ENCODE peak calls at places on chromosomes 2 and 18, in nine cellular contexts. Q is cardiac fibroblast, R is right atrium auricular region, J is transverse colon, D is adrenal gland, W is GM06990, Y is foreskin fibroblast, H is AG10803, O is SK-N-SH. T is an unnamed sample.

GRCh38 chr18:3775996-3776395 is 326.0 kb downstream of the TGIF1 start:
- DNase-seq in Y (no peak), W (no peak), Q (no peak), D (no peak), H (no peak), R (no peak), J (no peak), O (no peak), T (no peak)

GRCh38 chr2:66683599-66683998 is 248.7 kb downstream of the MEIS1 start:
- DNase-seq in O (no peak), Y (no peak), H (no peak), W (no peak), Q (no peak), R (no peak), D (peak), J (no peak), T (no peak)

GRCh38 chr2:189188446-189188845 is 8.9 kb upstream of the COL5A2 start:
- DNase-seq in Y (no peak), R (no peak), O (no peak), D (no peak), H (no peak), Q (no peak), J (no peak), W (no peak), T (no peak)

GRCh38 chr2:227862741-227863588 is 8.5 kb upstream of the DAW1 start:
- DNase-seq in R (peak), H (peak), D (peak), O (no peak), J (no peak), Q (peak), Y (peak), W (no peak), T (peak)

GRCh38 chr2:27596627-27597026 is 13.8 kb downstream of the ZNF512 start:
- DNase-seq in J (no peak), H (no peak), Q (no peak), D (no peak), O (no peak), R (no peak), W (no peak), Y (peak), T (no peak)

GRCh38 chr2:164495491-164496223 is 125.6 kb downstream of the GRB14 start:
- DNase-seq in O (peak), D (no peak), R (no peak), H (peak), Y (peak), J (no peak), Q (peak), W (no peak), T (peak)

GRCh38 chr2:212958133-212958532 is 193.3 kb downstream of the IKZF2 start:
- DNase-seq in R (no peak), H (no peak), Q (no peak), J (no peak), O (no peak), Y (no peak), W (no peak), D (no peak), T (no peak)

GRCh38 chr2:169965495-169965894 is 138.2 kb downstream of the UBR3 start:
- DNase-seq in H (no peak), O (no peak), Q (peak), D (no peak), R (no peak), Y (peak), W (no peak), J (no peak), T (no peak)

GRCh38 chr18:905948-906415 is 1.3 kb downstream of the ADCYAP1 start:
- DNase-seq in J (no peak), Y (peak), D (no peak), W (no peak), H (no peak), R (no peak), Q (no peak), O (peak), T (no peak)

GRCh38 chr18:23661735-23662308 is 889 bp downstream of the ANKRD29 start:
- DNase-seq in Q (no peak), O (no peak), J (no peak), H (no peak), R (no peak), W (no peak), Y (peak), D (no peak), T (no peak)

GRCh38 chr2:31028415-31028814 is 109.8 kb downstream of the GALNT14 start:
- DNase-seq in R (no peak), H (no peak), O (no peak), W (no peak), Q (no peak), Y (no peak), D (no peak), J (no peak), T (no peak)

GRCh38 chr2:176120369-176121307 is 1.9 kb upstream of the HOXD9 start:
- DNase-seq in O (no peak), J (no peak), D (no peak), R (no peak), W (no peak), Y (no peak), Q (no peak), H (no peak), T (no peak)

GRCh38 chr2:159083601-159084000 is 115.2 kb downstream of the TANC1 start:
- DNase-seq in J (no peak), Q (peak), R (no peak), W (no peak), H (peak), Y (no peak), O (no peak), D (no peak), T (no peak)

GRCh38 chr2:102233132-102233884 is 46.5 kb downstream of the IL1RL2 start:
- DNase-seq in O (no peak), Q (no peak), R (no peak), W (no peak), Y (no peak), D (no peak), J (no peak), H (no peak), T (no peak)

GRCh38 chr18:22183647-22184161 is 14.3 kb downstream of the GATA6 start:
- DNase-seq in Y (no peak), O (no peak), W (no peak), J (no peak), D (no peak), H (no peak), R (peak), Q (no peak), T (no peak)

GRCh38 chr2:27977623-27978312 is 87.2 kb downstream of the BABAM2 start:
- DNase-seq in O (no peak), H (peak), W (no peak), R (no peak), J (no peak), Y (peak), Q (peak), D (peak), T (peak)

GRCh38 chr2:205473791-205474190 is 208.5 kb upstream of the NRP2 start:
- DNase-seq in Y (no peak), D (no peak), O (no peak), Q (no peak), H (no peak), J (no peak), R (no peak), W (no peak), T (no peak)

GRCh38 chr2:234100686-234101085 is 50.2 kb downstream of the SPP2 start:
- DNase-seq in Y (no peak), D (no peak), J (no peak), Q (no peak), W (no peak), R (no peak), H (no peak), O (no peak), T (no peak)

GRCh38 chr2:238439093-238439849 is 12.5 kb downstream of the ASB1 start:
- DNase-seq in Y (peak), J (no peak), R (peak), D (no peak), O (no peak), H (peak), Q (peak), W (no peak), T (peak)

GRCh38 chr2:70084973-70085710 is 2.1 kb upstream of the PCBP1 start:
- DNase-seq in W (peak), J (peak), H (no peak), O (no peak), D (peak), Y (no peak), R (no peak), Q (no peak), T (no peak)

GRCh38 chr2:95179451-95179850 is 13.8 kb downstream of the ZNF2 start:
- DNase-seq in H (no peak), Q (no peak), W (no peak), Y (no peak), R (no peak), J (peak), D (peak), O (no peak), T (no peak)

GRCh38 chr2:101818531-101819451 is 121.3 kb downstream of the MAP4K4 start:
- DNase-seq in H (peak), R (no peak), W (no peak), D (no peak), Q (no peak), O (no peak), J (no peak), Y (peak), T (no peak)

GRCh38 chr2:105919191-105919811 is 174.6 kb downstream of the NCK2 start:
- DNase-seq in Y (no peak), O (no peak), W (no peak), J (peak), H (no peak), D (no peak), Q (peak), R (peak), T (no peak)

GRCh38 chr18:25921677-25922421 is 168.6 kb downstream of the SS18 start:
- DNase-seq in W (peak), O (peak), D (peak), J (peak), H (peak), Y (peak), Q (peak), R (no peak), T (no peak)

GRCh38 chr2:227655454-227655853 is 11.2 kb upstream of the SCYGR5 start:
- DNase-seq in W (no peak), O (no peak), Y (peak), D (peak), J (no peak), H (peak), R (no peak), Q (peak), T (peak)

GRCh38 chr2:26568076-26568890 is 72.9 kb downstream of the CIB4 start:
- DNase-seq in W (no peak), Y (no peak), J (no peak), O (no peak), D (no peak), Q (no peak), R (no peak), H (no peak), T (no peak)

GRCh38 chr2:59777120-59777519 is 776.3 kb downstream of the BCL11A start:
- DNase-seq in Y (no peak), O (no peak), H (no peak), J (no peak), D (no peak), R (no peak), Q (no peak), W (no peak), T (no peak)

GRCh38 chr2:14941151-14941631 is 308.7 kb downstream of the LRATD1 start:
- DNase-seq in H (peak), Q (no peak), W (no peak), J (peak), O (no peak), D (peak), Y (no peak), R (no peak), T (no peak)

GRCh38 chr2:191666733-191667132 is 11.2 kb upstream of the NABP1 start:
- DNase-seq in R (no peak), Q (no peak), H (no peak), Y (peak), W (no peak), J (no peak), O (no peak), D (no peak), T (no peak)

GRCh38 chr2:236080412-236080811 is 87.8 kb downstream of the GBX2 start:
- DNase-seq in J (no peak), R (no peak), O (no peak), H (no peak), Y (no peak), Q (no peak), W (no peak), D (no peak), T (no peak)

GRCh38 chr2:53911434-53912189 is 51.8 kb upstream of the GPR75 start:
- DNase-seq in O (peak), R (no peak), D (no peak), H (peak), W (no peak), Y (no peak), J (no peak), Q (no peak), T (no peak)

GRCh38 chr18:31591628-31592027 is at the start of gene TTR:
- DNase-seq in D (no peak), Y (no peak), H (no peak), Q (no peak), J (no peak), R (no peak), O (no peak), W (no peak), T (no peak)

GRCh38 chr2:205681836-205682238 is 464 bp upstream of the NRP2 start:
- DNase-seq in J (no peak), D (no peak), R (no peak), Y (peak), O (peak), W (peak), H (peak), Q (no peak), T (no peak)

GRCh38 chr2:84474176-84474575 is 15.1 kb upstream of the SUCLG1 start:
- DNase-seq in D (no peak), R (no peak), Q (no peak), H (no peak), Y (no peak), J (no peak), W (no peak), O (no peak), T (no peak)

GRCh38 chr2:197273485-197273884 is 37.1 kb downstream of the ANKRD44 start:
- DNase-seq in D (peak), O (peak), H (no peak), Q (no peak), Y (no peak), W (no peak), R (no peak), J (no peak), T (no peak)

GRCh38 chr2:86337235-86338099 is at the start of gene REEP1:
- DNase-seq in R (no peak), D (peak), Y (peak), O (peak), W (peak), J (no peak), Q (peak), H (no peak), T (no peak)

GRCh38 chr2:119531292-119531691 is 7.0 kb upstream of the SCTR start:
- DNase-seq in R (no peak), Y (no peak), H (no peak), J (no peak), Q (no peak), O (no peak), D (no peak), W (no peak), T (no peak)
- TF ChIP-seq CTCF in R (no peak), Y (no peak), H (no peak), J (no peak), Q (no peak), O (no peak), D (no peak), W (no peak), T (no peak)

GRCh38 chr2:240564571-240565266 is 3.6 kb upstream of the RNPEPL1 start:
- DNase-seq in W (no peak), R (peak), H (no peak), O (no peak), Q (peak), D (no peak), Y (no peak), J (peak), T (no peak)
- H3K4me3 ChIP-seq in W (no peak), R (no peak), H (no peak), O (no peak), Q (no peak), D (no peak), Y (no peak), J (no peak), T (no peak)

DNA sequence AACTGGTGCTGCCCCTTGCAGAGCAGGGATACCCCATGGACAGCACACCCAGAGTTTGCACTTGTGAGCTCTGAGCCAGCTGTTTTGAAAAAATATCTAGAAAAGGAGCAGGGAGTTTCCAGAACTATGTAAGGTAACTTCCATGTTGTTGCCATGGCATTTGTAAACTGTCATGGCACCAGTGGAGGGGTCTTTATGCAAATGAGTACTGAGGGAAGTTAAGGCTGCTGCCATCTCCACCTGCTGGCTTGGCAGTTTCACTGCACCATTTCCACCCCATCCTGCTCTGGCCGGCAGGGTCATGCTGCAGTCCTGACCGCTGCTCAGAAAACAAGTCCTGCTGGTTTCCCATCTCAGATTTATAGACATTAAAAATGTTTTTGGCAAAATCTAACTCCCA is 52.3 kb upstream of the SNTG2 start:
- DNase-seq in Q (no peak), Y (no peak), R (peak), H (no peak), J (no peak), O (peak), W (no peak), D (no peak), T (no peak)
- TF ChIP-seq CTCF in Q (no peak), Y (peak), R (no peak), H (peak), J (no peak), O (no peak), W (peak), D (peak), T (peak)

DNA sequence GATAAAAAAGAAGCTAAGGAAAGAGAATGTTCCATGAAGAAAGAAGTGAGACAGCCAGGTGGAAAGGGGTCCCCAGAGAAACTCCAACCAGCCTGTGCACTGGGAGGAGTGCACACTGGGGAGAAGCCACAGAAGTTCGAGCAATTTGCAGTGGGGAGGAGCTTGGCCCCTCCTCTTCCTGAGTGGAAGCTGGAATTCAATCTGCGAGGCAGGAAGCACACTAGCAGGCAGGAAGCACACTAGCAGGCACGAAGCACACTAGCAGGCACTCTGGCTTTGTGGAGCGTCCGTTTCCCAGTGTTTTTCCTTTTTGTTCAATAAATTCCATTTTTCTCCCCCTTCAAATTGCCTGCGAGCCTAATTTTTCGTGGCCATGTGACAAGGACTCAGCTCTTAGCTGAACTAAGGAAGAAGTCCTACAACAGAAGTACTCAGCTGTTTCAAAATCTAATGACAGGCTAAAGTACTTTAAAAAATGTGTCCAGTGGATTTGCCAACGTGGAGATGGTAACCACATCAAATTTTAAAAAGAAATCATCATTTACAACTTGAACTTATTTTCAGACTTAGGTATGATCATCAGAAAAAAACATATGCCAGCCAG is 21.4 kb upstream of the SPIRE1 start:
- DNase-seq in H (peak), Q (peak), D (peak), J (peak), W (no peak), R (peak), O (no peak), Y (peak), T (no peak)
- H3K4me3 ChIP-seq in H (peak), Q (no peak), D (no peak), J (no peak), W (no peak), R (no peak), O (no peak), Y (no peak), T (no peak)

DNA sequence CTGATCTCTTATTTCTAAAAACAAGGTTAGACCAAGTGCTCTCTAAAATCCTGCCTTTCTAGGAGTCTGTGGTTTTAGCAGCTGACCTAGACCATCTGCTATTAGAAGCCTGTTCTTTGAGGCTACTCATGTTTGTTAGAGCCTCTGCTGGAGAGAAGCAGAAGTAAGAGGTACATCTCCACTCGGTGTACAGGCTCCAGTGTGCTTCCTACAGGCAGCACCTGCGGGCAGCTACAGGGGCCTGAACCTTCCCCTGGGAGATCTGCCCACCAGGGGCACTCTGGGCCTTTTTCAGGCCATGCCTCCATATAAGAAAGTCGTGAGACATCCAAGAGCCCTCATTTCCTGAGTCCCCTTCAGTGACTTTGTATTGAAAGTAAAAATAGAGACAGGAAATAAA is 31.6 kb downstream of the ONECUT2 start:
- DNase-seq in Q (no peak), D (no peak), Y (no peak), R (no peak), J (no peak), H (peak), O (no peak), W (no peak), T (no peak)
- TF ChIP-seq CTCF in Q (no peak), D (no peak), Y (no peak), R (no peak), J (no peak), H (no peak), O (no peak), W (no peak), T (no peak)

DNA sequence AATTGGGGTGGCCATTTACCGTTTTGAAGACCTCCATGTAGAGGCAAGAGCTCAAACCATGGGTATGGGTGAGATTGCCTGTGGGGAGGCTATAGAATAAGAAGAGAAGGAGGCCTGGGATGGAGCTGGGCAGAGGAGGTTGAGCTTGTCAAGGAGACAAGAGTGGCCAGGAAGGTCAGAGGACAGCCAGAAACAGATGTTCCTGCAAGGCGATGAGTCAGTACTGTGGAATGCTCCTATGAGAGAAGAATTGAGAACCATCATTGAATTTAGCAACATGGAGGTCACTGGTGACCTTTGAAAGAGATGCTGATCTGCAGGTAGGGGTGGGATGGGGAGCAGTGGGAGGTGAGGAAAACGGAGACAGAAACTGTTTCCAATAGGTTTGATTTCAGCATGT is 3.5 kb downstream of the ACSL3 start:
- DNase-seq in O (no peak), J (no peak), Y (peak), R (no peak), H (peak), Q (peak), D (peak), W (no peak), T (no peak)
- H3K4me3 ChIP-seq in O (no peak), J (no peak), Y (no peak), R (no peak), H (no peak), Q (no peak), D (no peak), W (no peak), T (no peak)

DNA sequence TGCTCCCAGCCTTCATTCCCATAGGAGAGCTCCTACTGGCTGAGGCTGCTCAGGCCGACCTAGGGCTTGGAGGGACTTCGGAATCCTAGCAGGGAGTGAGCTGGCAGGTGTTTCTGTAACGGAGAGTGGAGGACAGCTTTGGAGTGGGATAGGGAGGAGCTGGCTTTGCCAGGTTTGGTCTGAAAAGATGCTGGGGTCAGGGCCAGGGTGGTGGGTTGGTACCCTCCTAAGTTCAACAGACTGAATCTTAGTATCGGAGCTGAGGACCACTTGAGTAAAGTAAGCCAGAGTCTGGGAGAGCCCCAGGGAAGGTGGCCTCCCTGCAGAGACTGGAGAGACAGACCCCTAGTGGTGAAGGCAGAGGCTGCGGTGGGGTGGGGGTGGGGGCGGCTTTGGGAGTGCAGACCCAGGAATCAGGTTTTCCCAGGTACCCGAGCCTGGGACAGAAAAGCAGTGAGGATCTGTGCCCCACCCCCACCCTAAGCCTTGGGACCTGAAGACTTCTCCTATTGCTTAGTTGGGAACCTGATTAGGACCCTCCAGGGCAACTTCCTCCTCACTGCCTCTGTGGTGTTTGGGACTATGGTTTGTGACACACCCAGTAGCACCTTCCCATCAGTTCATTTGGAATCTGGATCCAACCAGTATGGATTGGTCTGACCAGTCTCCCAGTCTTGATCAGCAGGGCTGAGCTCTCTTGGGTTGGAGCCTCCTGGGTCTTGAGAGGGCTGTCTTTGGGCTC is 3.0 kb downstream of the CNNM4 start:
- DNase-seq in Q (no peak), H (no peak), D (no peak), O (peak), R (no peak), J (peak), W (no peak), Y (peak), T (no peak)
- TF ChIP-seq CTCF in Q (peak), H (peak), D (peak), O (peak), R (peak), J (peak), W (peak), Y (peak), T (peak)